ENCODE peak calls at places on chromosomes 11 and 22, in eight cellular contexts. X is right atrium auricular region, V is foreskin fibroblast, A is GM12865, B is heart right ventricle, D is esophagus squamous epithelium, O is left ventricle myocardium inferior, T is fibroblast of the aortic adventitia. U is an unnamed sample.

GRCh38 chr11:477042-477715 is 27.1 kb downstream of the PTDSS2 start:
- DNase-seq in X (no peak), V (no peak), A (no peak), B (no peak), D (no peak), O (no peak), T (peak; percentile 17), U (no peak)

GRCh38 chr11:2313051-2313951 is 11.5 kb downstream of the TSPAN32 start:
- DNase-seq in X (no peak), V (no peak), A (no peak), B (peak; percentile 35), D (no peak), O (peak; percentile 57), T (no peak), U (no peak)

GRCh38 chr11:79045811-79046304 is 395.0 kb downstream of the TENM4 start:
- DNase-seq in X (no peak), V (peak; percentile 50), A (peak; percentile 7), B (no peak), D (no peak), O (no peak), T (no peak), U (no peak)

GRCh38 chr11:3942160-3942955 is 86.9 kb downstream of the STIM1 start:
- DNase-seq in X (no peak), V (no peak), A (peak; percentile 54), B (no peak), D (no peak), O (no peak), T (no peak), U (no peak)

GRCh38 chr11:10139656-10140055 is 154.4 kb downstream of the SBF2 start:
- DNase-seq in X (no peak), V (peak; percentile 78), A (no peak), B (no peak), D (no peak), O (no peak), T (peak; percentile 85), U (peak; percentile 63)

GRCh38 chr11:43503417-43503816 is 144.7 kb downstream of the TTC17 start:
- DNase-seq in X (no peak), V (no peak), A (no peak), B (no peak), D (no peak), O (no peak), T (no peak), U (no peak)

GRCh38 chr22:20315337-20316216 is 4.3 kb downstream of the DGCR6L start:
- DNase-seq in X (peak; percentile 44), V (no peak), A (no peak), B (no peak), D (no peak), O (no peak), T (no peak), U (no peak)

GRCh38 chr22:38649841-38650522 is 6.2 kb downstream of the FAM227A start:
- DNase-seq in X (no peak), V (no peak), A (no peak), B (no peak), D (no peak), O (no peak), T (no peak), U (no peak)

GRCh38 chr22:22698263-22698750 is 53.9 kb downstream of the GGTLC2 start:
- DNase-seq in X (no peak), V (no peak), A (peak; percentile 46), B (no peak), D (no peak), O (no peak), T (no peak), U (no peak)

GRCh38 chr11:59173964-59174663 is 2.2 kb downstream of the DTX4 start:
- DNase-seq in X (no peak), V (no peak), A (peak; percentile 68), B (no peak), D (no peak), O (no peak), T (no peak), U (no peak)

GRCh38 chr22:31363885-31364284 is 17.7 kb upstream of the PATZ1 start:
- DNase-seq in X (no peak), V (no peak), A (no peak), B (no peak), D (no peak), O (no peak), T (no peak), U (no peak)

GRCh38 chr11:30758012-30758411 is 171.9 kb upstream of the MPPED2 start:
- DNase-seq in X (no peak), V (no peak), A (no peak), B (no peak), D (no peak), O (no peak), T (no peak), U (no peak)

GRCh38 chr11:7889985-7890384 is 41.1 kb downstream of the OR10A6 start:
- DNase-seq in X (no peak), V (no peak), A (peak; percentile 24), B (no peak), D (no peak), O (no peak), T (no peak), U (no peak)

GRCh38 chr11:7892751-7893356 is 38.2 kb downstream of the OR10A6 start:
- DNase-seq in X (no peak), V (peak; percentile 49), A (peak; percentile 62), B (no peak), D (no peak), O (no peak), T (peak; percentile 83), U (peak; percentile 43)

GRCh38 chr11:7892059-7892699 is 38.9 kb downstream of the OR10A6 start:
- DNase-seq in X (no peak), V (peak; percentile 92), A (peak; percentile 44), B (no peak), D (no peak), O (no peak), T (peak; percentile 86), U (no peak)

GRCh38 chr11:7893792-7894191 is 37.3 kb downstream of the OR10A6 start:
- DNase-seq in X (no peak), V (no peak), A (no peak), B (no peak), D (no peak), O (no peak), T (no peak), U (no peak)

DNA sequence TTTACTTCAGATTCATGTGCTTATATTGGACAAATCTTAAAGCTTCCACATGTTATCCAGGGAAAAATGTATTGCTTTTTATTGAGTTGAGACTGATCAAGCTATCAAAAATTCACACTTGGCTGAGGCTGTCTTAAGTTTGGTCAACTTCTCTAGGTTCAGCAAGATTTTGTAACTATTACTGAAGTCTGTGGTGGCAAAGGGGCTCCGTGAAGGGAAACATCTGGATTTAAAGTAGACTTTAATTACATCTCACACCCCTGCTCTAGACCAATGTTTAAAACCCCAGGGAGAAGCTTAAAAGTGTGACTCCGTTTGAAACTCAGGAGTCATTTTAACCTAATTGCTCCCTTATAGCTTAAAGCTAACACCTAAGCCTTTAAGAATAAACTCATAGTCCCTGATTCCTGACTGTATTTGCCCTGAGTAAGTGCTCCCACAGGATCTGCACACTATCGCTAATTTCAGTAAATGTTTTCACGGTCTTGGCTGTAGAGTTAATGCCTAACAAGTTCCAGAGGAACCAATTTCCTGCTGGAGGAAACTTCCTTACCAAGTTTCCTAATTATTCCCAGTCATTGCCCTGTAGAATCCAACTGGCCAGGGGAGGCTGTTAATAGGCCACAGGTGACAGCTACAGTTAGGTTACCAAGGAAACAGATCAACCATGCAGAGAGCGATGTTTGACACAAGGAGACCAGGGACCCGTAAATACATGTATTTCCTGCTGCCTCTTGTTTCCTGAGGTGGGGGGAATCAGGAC is 40.5 kb downstream of the OR10A6 start:
- DNase-seq in X (no peak), V (no peak), A (peak; percentile 42), B (no peak), D (no peak), O (no peak), T (peak; percentile 37), U (no peak)
- H3K4me3 ChIP-seq in X (no peak overlapping the region), V (no peak overlapping the region), A (no peak overlapping the region), B (no peak overlapping the region), D (no peak overlapping the region), O (no peak overlapping the region), T (no peak overlapping the region), U (no peak overlapping the region)

GRCh38 chr11:105642870-105643269 is 33.0 kb downstream of the GRIA4 start:
- DNase-seq in X (no peak), V (no peak), A (no peak), B (no peak), D (no peak), O (no peak), T (no peak), U (no peak)
- TF ChIP-seq CTCF in X (no peak), V (no peak), A (no peak), B (no peak), D (no peak), O (no peak), T (no peak), U (no peak)

GRCh38 chr11:44568358-44568705 is 2.9 kb downstream of the CD82 start:
- DNase-seq in X (no peak), V (no peak), A (no peak), B (no peak), D (no peak), O (no peak), T (no peak), U (no peak)

GRCh38 chr11:44566559-44566949 is 1.1 kb downstream of the CD82 start:
- DNase-seq in X (no peak), V (no peak), A (no peak), B (no peak), D (no peak), O (no peak), T (no peak), U (no peak)

GRCh38 chr11:44566952-44567875 is 1.8 kb downstream of the CD82 start:
- DNase-seq in X (no peak), V (no peak), A (peak; percentile 67), B (no peak), D (no peak), O (no peak), T (no peak), U (no peak)

GRCh38 chr11:44568706-44569473 is 3.4 kb downstream of the CD82 start:
- DNase-seq in X (peak; percentile 91), V (peak; percentile 92), A (peak; percentile 89), B (peak; percentile 72), D (peak; percentile 37), O (peak; percentile 72), T (peak; percentile 82), U (peak; percentile 83)

DNA sequence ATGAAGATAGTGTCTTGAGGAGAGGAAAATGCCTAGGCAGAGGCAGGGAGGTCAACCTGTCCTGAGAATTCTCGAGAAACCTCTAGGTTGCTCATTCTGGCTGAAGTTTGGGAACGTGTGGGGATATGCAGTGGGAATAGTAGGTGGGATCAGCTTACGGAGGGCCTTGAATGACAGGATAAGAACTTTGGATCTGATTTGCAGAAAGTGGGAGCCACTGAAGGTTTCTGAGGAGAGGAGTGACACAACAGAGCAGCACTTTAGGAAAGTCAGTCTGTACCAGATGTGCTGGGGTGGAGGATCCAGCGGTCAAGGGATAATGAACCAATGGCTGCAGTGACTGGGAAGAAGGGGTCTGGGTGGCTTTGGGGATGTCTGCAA is 2.4 kb downstream of the CD82 start:
- DNase-seq in X (no peak), V (no peak), A (no peak), B (no peak), D (no peak), O (no peak), T (no peak), U (no peak)
- H3K4me3 ChIP-seq in X (no peak overlapping the region), V (no peak overlapping the region), A (peak overlapping the region; percentile 78), B (no peak overlapping the region), D (peak overlapping the region; percentile 64), O (peak overlapping the region; percentile 77), T (no peak overlapping the region), U (no peak overlapping the region)

GRCh38 chr11:22539851-22540376 is 85.7 kb downstream of the FANCF start:
- DNase-seq in X (no peak), V (no peak), A (no peak), B (no peak), D (no peak), O (no peak), T (peak; percentile 17), U (peak; percentile 18)
- TF ChIP-seq CTCF in X (peak; percentile 16), V (peak; percentile 69), A (peak; percentile 10), B (peak; percentile 42), D (no peak), O (peak; percentile 57), T (peak; percentile 50), U (peak; percentile 76)